ENCODE peak calls at places on chromosome 13, in four cellular contexts. U is K562, Q is GM12878, S is HL-60. X is an unnamed sample.

GRCh38 chr13:72686766-72687165 is 40.7 kb downstream of the MZT1 start:
- DNase-seq in Q (no peak), U (no peak), S (no peak), X (no peak)

GRCh38 chr13:108963846-108964600 is 334.6 kb downstream of the MYO16 start:
- DNase-seq in S (no peak), Q (no peak), U (no peak), X (no peak)

GRCh38 chr13:73757471-73758233 is 376.6 kb downstream of the KLF12 start:
- DNase-seq in S (no peak), U (no peak), Q (no peak), X (no peak)

GRCh38 chr13:87368639-87369038 is 302.5 kb upstream of the SLITRK5 start:
- DNase-seq in U (no peak), Q (no peak), S (no peak), X (no peak)

GRCh38 chr13:30618186-30618937 is 642 bp downstream of the USPL1 start:
- DNase-seq in S (no peak), Q (no peak), U (no peak), X (no peak)

GRCh38 chr13:74930402-74931165 is 551.4 kb downstream of the TBC1D4 start:
- DNase-seq in S (no peak), Q (no peak), U (no peak), X (no peak)

GRCh38 chr13:30319703-30320102 is 12.4 kb upstream of the KATNAL1 start:
- DNase-seq in S (no peak), U (no peak), Q (no peak), X (no peak)

GRCh38 chr13:28494861-28495585 is at the start of gene FLT1:
- DNase-seq in Q (no peak), U (no peak), S (no peak), X (peak)

GRCh38 chr13:44685641-44686040 is 109.5 kb upstream of the TSC22D1 start:
- DNase-seq in S (no peak), U (no peak), Q (no peak), X (no peak)

GRCh38 chr13:78934336-78934735 is 275.4 kb upstream of the OBI1 start:
- DNase-seq in S (no peak), U (no peak), Q (no peak), X (no peak)

GRCh38 chr13:98997738-98998641 is 20.1 kb upstream of the DOCK9 start:
- DNase-seq in Q (no peak), U (no peak), S (no peak), X (no peak)
- TF ChIP-seq SPI1 in Q (no peak), U (no peak), S (no peak), X (peak)

DNA sequence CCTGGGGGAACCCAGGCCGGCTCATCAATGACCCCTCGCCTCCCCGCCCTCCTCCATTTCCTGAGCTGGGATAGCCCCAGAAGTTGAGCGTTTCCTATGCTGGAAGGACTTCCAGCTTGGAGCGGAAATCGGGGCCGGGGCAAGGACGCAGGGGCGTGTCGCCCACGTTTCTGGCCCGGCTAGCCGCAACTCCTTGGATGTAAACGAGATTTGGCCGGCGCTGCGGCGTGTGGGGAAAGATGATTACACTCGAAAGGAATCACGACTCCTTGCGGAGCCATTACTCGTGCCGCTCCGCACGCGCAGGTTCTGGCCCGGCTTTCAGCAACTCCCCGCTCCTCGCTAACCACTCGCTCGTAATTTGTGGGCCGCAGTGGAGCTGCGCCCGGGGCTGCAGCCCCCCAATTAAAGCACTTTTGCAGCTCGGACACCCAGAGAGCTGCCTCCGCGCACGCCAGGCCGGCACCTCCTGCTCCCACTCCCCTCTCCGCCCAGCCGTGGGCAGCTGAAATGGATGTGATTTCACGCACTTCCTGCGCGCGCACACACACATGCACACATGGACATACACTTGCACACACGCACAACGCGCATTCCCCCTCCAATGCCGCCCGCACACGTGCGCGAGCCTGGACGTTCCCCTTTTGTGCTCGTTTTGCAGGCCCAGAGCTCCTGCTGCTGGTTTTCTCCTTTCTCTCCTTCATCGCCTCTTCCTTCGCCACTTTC is 15.7 kb downstream of the ZIC5 start:
- DNase-seq in Q (no peak), S (no peak), U (no peak), X (no peak)
- TF ChIP-seq SPI1 in Q (no peak), S (no peak), U (no peak), X (no peak)

DNA sequence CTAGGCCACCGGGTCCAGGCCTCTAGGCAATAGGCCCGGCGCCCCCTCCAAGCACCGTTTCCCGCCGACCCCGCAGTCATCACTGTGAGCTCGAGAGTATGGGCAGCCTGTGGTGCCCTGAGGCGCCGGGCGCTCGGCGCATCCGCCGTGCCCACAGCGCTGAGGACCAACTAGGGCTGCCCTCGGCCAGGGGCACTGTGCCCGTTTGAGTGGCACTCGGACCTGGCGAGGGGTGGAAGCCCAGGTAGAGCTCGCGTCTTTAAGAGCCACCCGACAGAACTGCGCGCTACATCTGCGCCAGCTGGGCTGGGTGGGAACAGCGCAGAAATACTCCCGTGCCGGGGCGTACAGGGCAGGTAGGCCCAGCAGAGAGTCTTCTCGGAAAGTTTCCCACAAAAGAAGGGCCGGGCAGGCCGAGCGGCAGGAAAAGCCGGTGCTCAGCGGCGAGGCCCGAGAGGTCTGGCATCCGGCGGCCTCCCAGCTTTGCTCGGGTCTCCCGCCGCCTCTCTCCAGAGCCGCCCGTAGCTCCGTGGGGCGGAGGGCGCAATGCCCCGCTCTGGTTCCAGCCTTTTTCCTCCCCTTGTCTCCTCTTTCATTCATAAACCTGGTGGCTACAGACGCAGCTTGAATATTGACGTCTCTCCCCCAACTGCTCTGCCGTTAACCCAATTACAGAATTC is 5.4 kb upstream of the SOX1 start:
- DNase-seq in U (no peak), Q (no peak), S (no peak), X (no peak)
- TF ChIP-seq SPI1 in U (no peak), Q (no peak), S (no peak), X (no peak)

GRCh38 chr13:99218545-99218944 is 17.9 kb downstream of the UBAC2 start:
- DNase-seq in Q (no peak), S (no peak), U (no peak), X (no peak)

GRCh38 chr13:99218126-99218525 is 17.5 kb downstream of the UBAC2 start:
- DNase-seq in Q (no peak), S (no peak), U (no peak), X (no peak)

GRCh38 chr13:99215466-99215865 is 14.8 kb downstream of the UBAC2 start:
- DNase-seq in U (no peak), Q (no peak), S (no peak), X (no peak)

GRCh38 chr13:99218969-99219368 is 18.3 kb downstream of the UBAC2 start:
- DNase-seq in S (no peak), U (no peak), Q (peak), X (no peak)

GRCh38 chr13:99217461-99218101 is 16.9 kb downstream of the UBAC2 start:
- DNase-seq in Q (no peak), S (no peak), U (no peak), X (no peak)
- TF ChIP-seq SPI1 in Q (no peak), S (no peak), U (no peak), X (no peak)

GRCh38 chr13:52739468-52740071 is at the start of gene CNMD:
- DNase-seq in Q (no peak), S (no peak), U (no peak), X (no peak)
- TF ChIP-seq SPI1 in Q (no peak), S (no peak), U (no peak), X (no peak)

DNA sequence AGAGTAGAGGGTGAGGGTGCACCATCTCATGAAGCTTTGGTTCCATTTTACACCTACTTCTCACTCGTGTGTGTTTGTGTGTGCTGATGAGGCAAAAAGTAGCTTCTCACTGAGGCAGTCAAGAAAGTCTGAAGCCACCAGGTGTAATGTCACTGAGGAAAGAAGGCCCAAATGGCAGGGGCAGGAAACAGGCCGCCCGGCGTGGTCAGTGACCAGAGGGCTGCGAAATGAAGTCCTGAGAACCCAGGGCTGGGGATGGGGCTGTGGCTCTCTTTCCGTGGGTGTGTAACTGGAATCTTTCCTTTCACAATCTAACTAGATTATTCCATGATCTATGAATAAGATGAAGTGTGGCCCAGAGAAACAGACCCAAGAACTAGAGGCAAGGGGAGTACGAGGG is 25.5 kb upstream of the TFDP1 start:
- DNase-seq in S (no peak), U (no peak), Q (no peak), X (no peak)
- TF ChIP-seq SPI1 in S (no peak), U (no peak), Q (no peak), X (no peak)

GRCh38 chr13:65603160-65603559 is 1627.0 kb downstream of the PCDH9 start:
- DNase-seq in S (no peak), Q (no peak), U (no peak), X (no peak)

GRCh38 chr13:65597839-65598818 is 1632.0 kb downstream of the PCDH9 start:
- DNase-seq in S (no peak), U (no peak), Q (no peak), X (no peak)

GRCh38 chr13:65595881-65596280 is 1634.3 kb downstream of the PCDH9 start:
- DNase-seq in U (no peak), S (no peak), Q (no peak), X (no peak)

GRCh38 chr13:65605386-65605785 is 1624.8 kb downstream of the PCDH9 start:
- DNase-seq in U (no peak), Q (no peak), S (no peak), X (no peak)

DNA sequence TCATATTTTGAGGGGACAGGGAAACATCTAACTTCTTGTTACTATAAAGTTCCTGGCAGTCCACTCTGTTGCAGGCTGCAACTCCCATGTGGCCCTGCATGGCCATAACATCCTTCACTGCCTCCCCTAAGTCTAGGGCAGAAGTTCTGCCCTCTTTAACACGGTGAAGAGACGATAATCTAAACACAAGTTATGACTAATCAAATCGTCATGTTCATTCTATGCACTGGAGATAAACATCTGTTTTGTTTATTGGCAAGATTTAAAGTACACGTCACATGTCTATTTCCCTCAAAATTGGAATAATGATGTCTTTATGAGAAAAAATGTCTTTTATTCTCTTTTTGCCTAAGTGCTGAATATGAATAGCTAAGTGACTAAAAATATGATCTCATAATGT is 1629.4 kb downstream of the PCDH9 start:
- DNase-seq in U (no peak), S (no peak), Q (no peak), X (no peak)
- TF ChIP-seq SPI1 in U (no peak), S (no peak), Q (no peak), X (no peak)

GRCh38 chr13:97193577-97193976 is 28.6 kb upstream of the MBNL2 start:
- DNase-seq in S (no peak), U (no peak), Q (no peak), X (no peak)

GRCh38 chr13:97192166-97192565 is 30.0 kb upstream of the MBNL2 start:
- DNase-seq in S (no peak), Q (no peak), U (no peak), X (no peak)

GRCh38 chr13:97196340-97196739 is 25.8 kb upstream of the MBNL2 start:
- DNase-seq in Q (no peak), U (no peak), S (no peak), X (no peak)

GRCh38 chr13:97191615-97192014 is 30.5 kb upstream of the MBNL2 start:
- DNase-seq in S (no peak), U (no peak), Q (no peak), X (no peak)

DNA sequence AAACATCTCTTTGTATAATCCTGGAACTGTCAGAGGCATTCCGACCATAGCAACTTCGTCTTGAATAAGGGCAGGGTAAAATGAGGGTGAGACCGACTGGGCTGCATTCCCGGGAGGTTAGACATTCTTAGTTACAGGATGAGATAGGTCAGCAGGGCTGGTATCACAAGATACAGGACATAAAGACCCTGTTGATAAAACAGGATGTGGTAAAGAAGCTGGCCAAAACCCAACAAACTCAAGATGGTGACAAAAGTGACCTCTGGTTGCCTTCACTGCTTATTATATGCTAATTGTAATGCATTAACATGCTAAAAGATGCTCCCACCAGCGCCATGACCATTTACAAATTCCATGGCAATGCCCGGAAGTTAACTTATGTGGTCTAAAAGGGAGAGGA is 27.7 kb upstream of the MBNL2 start:
- DNase-seq in S (no peak), U (peak), Q (no peak), X (no peak)
- TF ChIP-seq SPI1 in S (no peak), U (no peak), Q (no peak), X (no peak)

GRCh38 chr13:91319996-91320395 is 27.5 kb upstream of the MIR17HG start:
- DNase-seq in Q (no peak), U (no peak), S (no peak), X (no peak)
- TF ChIP-seq SPI1 in Q (no peak), U (no peak), S (no peak), X (no peak)

GRCh38 chr13:112184851-112185371 is 118.0 kb downstream of the SOX1 start:
- DNase-seq in Q (no peak), S (no peak), U (no peak), X (no peak)

GRCh38 chr13:112186091-112186490 is 119.1 kb downstream of the SOX1 start:
- DNase-seq in U (no peak), S (no peak), Q (no peak), X (no peak)

GRCh38 chr13:112187527-112188297 is 120.8 kb downstream of the SOX1 start:
- DNase-seq in S (no peak), Q (no peak), U (no peak), X (no peak)

GRCh38 chr13:112185466-112185865 is 118.5 kb downstream of the SOX1 start:
- DNase-seq in S (no peak), U (no peak), Q (no peak), X (no peak)

GRCh38 chr13:112188298-112188610 is 121.3 kb downstream of the SOX1 start:
- DNase-seq in Q (no peak), U (no peak), S (no peak), X (no peak)
- TF ChIP-seq SPI1 in Q (no peak), U (no peak), S (no peak), X (no peak)

X was measured in GM12891.